ENCODE peak calls at places on chromosomes 3 and 15, in eight cellular contexts. G, J, Y, T, M, E, F and C are unnamed samples.

GRCh38 chr3:10015476-10015904 is 10.7 kb upstream of the FANCD2 start:
- DNase-seq in G (peak; percentile 93), J (no peak), Y (peak; percentile 70), T (peak; percentile 91), M (no peak), E (peak; percentile 33), F (peak; percentile 94), C (peak; percentile 94)

GRCh38 chr3:193928354-193929209 is 207.4 kb upstream of the HES1 start:
- DNase-seq in G (peak; percentile 21), J (no peak), Y (no peak), T (no peak), M (no peak), E (no peak), F (peak; percentile 36), C (no peak)

GRCh38 chr3:14127516-14128161 is 2.8 kb downstream of the TMEM43 start:
- DNase-seq in G (no peak), J (no peak), Y (no peak), T (no peak), M (peak; percentile 2), E (no peak), F (no peak), C (no peak)

GRCh38 chr3:188202358-188203138 is 48.6 kb downstream of the LPP start:
- DNase-seq in G (no peak), J (peak; percentile 65), Y (no peak), T (no peak), M (peak; percentile 63), E (no peak), F (no peak), C (no peak)

GRCh38 chr15:82043130-82043673 is 2.6 kb downstream of the MEX3B start:
- DNase-seq in G (no peak), J (peak; percentile 74), Y (no peak), T (no peak), M (peak; percentile 54), E (no peak), F (no peak), C (peak; percentile 43)

GRCh38 chr15:65368300-65368617 is 9.5 kb downstream of the IGDCC3 start:
- DNase-seq in G (peak; percentile 39), J (peak; percentile 80), Y (no peak), T (no peak), M (peak; percentile 77), E (no peak), F (no peak), C (no peak)

GRCh38 chr15:48595988-48596387 is 49.5 kb downstream of the FBN1 start:
- DNase-seq in G (no peak), J (no peak), Y (no peak), T (no peak), M (no peak), E (no peak), F (no peak), C (no peak)

GRCh38 chr3:190568036-190568435 is 54.2 kb downstream of the IL1RAP start:
- DNase-seq in G (no peak), J (no peak), Y (no peak), T (no peak), M (no peak), E (no peak), F (no peak), C (no peak)

GRCh38 chr15:98966036-98966787 is 41.4 kb downstream of the PGPEP1L start:
- DNase-seq in G (no peak), J (no peak), Y (no peak), T (no peak), M (no peak), E (no peak), F (peak; percentile 35), C (no peak)

GRCh38 chr3:41863024-41863423 is 98.9 kb downstream of the ULK4 start:
- DNase-seq in G (no peak), J (peak; percentile 70), Y (no peak), T (no peak), M (peak; percentile 63), E (no peak), F (no peak), C (no peak)

GRCh38 chr15:49876401-49877038 is 242.5 kb downstream of the ATP8B4 start:
- DNase-seq in G (no peak), J (peak; percentile 86), Y (no peak), T (no peak), M (peak; percentile 81), E (no peak), F (no peak), C (no peak)

GRCh38 chr3:149368201-149368849 is 9.1 kb downstream of the TM4SF1 start:
- DNase-seq in G (no peak), J (no peak), Y (peak; percentile 68), T (no peak), M (no peak), E (no peak), F (no peak), C (no peak)

GRCh38 chr3:5058463-5058862 is 63.6 kb upstream of the ARL8B start:
- DNase-seq in G (no peak), J (no peak), Y (no peak), T (no peak), M (no peak), E (no peak), F (peak; percentile 94), C (no peak)

GRCh38 chr15:60390931-60391501 is 6.8 kb downstream of the ANXA2 start:
- DNase-seq in G (no peak), J (peak; percentile 61), Y (peak; percentile 77), T (peak; percentile 77), M (peak; percentile 50), E (no peak), F (peak; percentile 91), C (peak; percentile 75)

GRCh38 chr3:180421221-180421620 is 180.7 kb upstream of the TTC14 start:
- DNase-seq in G (no peak), J (no peak), Y (no peak), T (no peak), M (no peak), E (no peak), F (no peak), C (no peak)

GRCh38 chr15:59885832-59886231 is 118.3 kb upstream of the FOXB1 start:
- DNase-seq in G (peak; percentile 43), J (peak; percentile 3), Y (no peak), T (no peak), M (no peak), E (no peak), F (peak; percentile 36), C (no peak)

GRCh38 chr3:169227911-169228310 is 435.6 kb downstream of the MECOM start:
- DNase-seq in G (no peak), J (peak; percentile 23), Y (no peak), T (no peak), M (no peak), E (no peak), F (peak; percentile 95), C (no peak)

GRCh38 chr3:48478631-48479555 is 25.1 kb downstream of the SHISA5 start:
- DNase-seq in G (no peak), J (no peak), Y (no peak), T (no peak), M (no peak), E (no peak), F (no peak), C (peak; percentile 57)

GRCh38 chr3:127287840-127288239 is at the start of gene PRR20G:
- DNase-seq in G (no peak), J (peak; percentile 53), Y (no peak), T (no peak), M (peak; percentile 53), E (no peak), F (no peak), C (no peak)

GRCh38 chr3:153038367-153038766 is 123.7 kb upstream of the RAP2B start:
- DNase-seq in G (no peak), J (no peak), Y (no peak), T (no peak), M (no peak), E (no peak), F (no peak), C (no peak)

GRCh38 chr3:195079636-195080035 is 191.3 kb downstream of the XXYLT1 start:
- DNase-seq in G (no peak), J (no peak), Y (no peak), T (peak; percentile 23), M (no peak), E (no peak), F (no peak), C (no peak)

GRCh38 chr3:66577804-66578203 is 77.0 kb upstream of the LRIG1 start:
- DNase-seq in G (peak; percentile 33), J (no peak), Y (no peak), T (no peak), M (no peak), E (no peak), F (no peak), C (no peak)
- H3K27me3 ChIP-seq in G (no peaks in the 10 kb centered on the region), J (peaks cover 5% of the 10 kb centered on the region), Y (no peaks in the 10 kb centered on the region), T (no peaks in the 10 kb centered on the region), M (no peaks in the 10 kb centered on the region), E (no peaks in the 10 kb centered on the region), F (peaks cover 2% of the 10 kb centered on the region), C (no peaks in the 10 kb centered on the region)

DNA sequence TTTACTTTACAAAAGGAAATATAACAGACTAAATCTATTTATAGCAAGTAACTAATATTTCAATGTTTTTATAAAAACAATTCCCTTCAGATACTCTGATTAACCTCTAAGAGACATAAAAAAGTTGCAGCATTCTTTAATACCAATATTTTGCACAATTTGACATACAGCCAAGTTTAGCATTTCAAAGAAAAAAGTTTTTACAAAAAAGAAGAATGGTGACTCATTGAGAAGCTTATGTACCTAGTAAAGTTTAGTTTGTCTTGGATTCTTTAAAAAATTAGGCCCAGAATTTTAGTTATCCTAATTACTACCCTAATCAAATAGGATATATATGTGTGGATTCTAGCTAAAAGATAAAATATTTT is 17.5 kb downstream of the DAZL start:
- DNase-seq in G (no peak), J (no peak), Y (no peak), T (no peak), M (no peak), E (no peak), F (peak; percentile 23), C (no peak)
- H3K27me3 ChIP-seq in G (no peaks in the 10 kb centered on the region), J (no peaks in the 10 kb centered on the region), Y (no peaks in the 10 kb centered on the region), T (no peaks in the 10 kb centered on the region), M (no peaks in the 10 kb centered on the region), E (no peaks in the 10 kb centered on the region), F (no peaks in the 10 kb centered on the region), C (no peaks in the 10 kb centered on the region)

GRCh38 chr15:27951191-27951890 is 147.8 kb downstream of the OCA2 start:
- DNase-seq in G (no peak), J (no peak), Y (no peak), T (no peak), M (no peak), E (no peak), F (no peak), C (no peak)

GRCh38 chr15:27955087-27955486 is 144.0 kb downstream of the OCA2 start:
- DNase-seq in G (no peak), J (no peak), Y (no peak), T (no peak), M (no peak), E (no peak), F (no peak), C (no peak)

GRCh38 chr15:27958911-27959598 is 140.1 kb downstream of the OCA2 start:
- DNase-seq in G (no peak), J (no peak), Y (no peak), T (no peak), M (no peak), E (no peak), F (peak; percentile 26), C (no peak)

GRCh38 chr15:27961801-27962200 is 137.3 kb downstream of the OCA2 start:
- DNase-seq in G (no peak), J (no peak), Y (no peak), T (no peak), M (no peak), E (no peak), F (no peak), C (no peak)

GRCh38 chr15:27956285-27956684 is 142.8 kb downstream of the OCA2 start:
- DNase-seq in G (no peak), J (no peak), Y (no peak), T (no peak), M (no peak), E (no peak), F (peak; percentile 29), C (no peak)
- H3K27me3 ChIP-seq in G (no peaks in the 10 kb centered on the region), J (no peaks in the 10 kb centered on the region), Y (no peaks in the 10 kb centered on the region), T (no peaks in the 10 kb centered on the region), M (no peaks in the 10 kb centered on the region), E (no peaks in the 10 kb centered on the region), F (no peaks in the 10 kb centered on the region), C (no peaks in the 10 kb centered on the region)

GRCh38 chr15:40921949-40922607 is 7.1 kb upstream of the DLL4 start:
- DNase-seq in G (no peak), J (no peak), Y (peak; percentile 44), T (no peak), M (no peak), E (no peak), F (no peak), C (no peak)
- H3K27me3 ChIP-seq in G (no peaks in the 10 kb centered on the region), J (peaks cover 67% of the 10 kb centered on the region), Y (peaks cover 19% of the 10 kb centered on the region), T (peaks cover 7% of the 10 kb centered on the region), M (peaks cover 39% of the 10 kb centered on the region), E (peaks cover 9% of the 10 kb centered on the region), F (peaks cover 23% of the 10 kb centered on the region), C (no peaks in the 10 kb centered on the region)